ENCODE peak calls at places on chromosomes 7 and 10, in eight cellular contexts. F is sigmoid colon, T is suprapubic skin, Z is SK-N-SH, N is transverse colon, G is Panc1, R is HCT116, O is GM23338. B is an unnamed sample. For H3K27me3 and H3K36me3, the result is how much of the 10 kb centered on the place peaks cover.

GRCh38 chr7:133290041-133290440 is 37.2 kb downstream of the EXOC4 start:
- DNase-seq in F (no peak), T (no peak), Z (no peak), N (no peak), G (no peak), R (no peak), O (no peak), B (no peak)

GRCh38 chr7:115221484-115221883 is 299.6 kb downstream of the MDFIC start:
- DNase-seq in F (no peak), T (no peak), Z (no peak), N (no peak), G (no peak), R (no peak), O (no peak), B (no peak)

GRCh38 chr7:90483236-90483635 is 13.8 kb downstream of the PTTG1IP2 start:
- DNase-seq in F (no peak), T (no peak), Z (no peak), N (no peak), G (no peak), R (no peak), O (no peak), B (no peak)

GRCh38 chr10:35626971-35627507 is 15.1 kb downstream of the FZD8 start:
- DNase-seq in F (no peak), T (no peak), Z (no peak), N (no peak), G (no peak), R (no peak), O (no peak), B (no peak)

GRCh38 chr10:24762161-24762924 is 38.7 kb upstream of the ARHGAP21 start:
- DNase-seq in F (no peak), T (no peak), Z (no peak), N (no peak), G (no peak), R (no peak), O (peak), B (no peak)

GRCh38 chr10:27723436-27723835 is 22.2 kb downstream of the MKX start:
- DNase-seq in F (no peak), T (no peak), Z (no peak), N (no peak), G (no peak), R (no peak), O (peak), B (no peak)

GRCh38 chr10:86952106-86952505 is 5.3 kb downstream of the MMRN2 start:
- DNase-seq in F (peak), T (no peak), Z (no peak), N (no peak), G (no peak), R (no peak), O (no peak), B (peak)

GRCh38 chr10:98045785-98046389 is 15.5 kb upstream of the CRTAC1 start:
- DNase-seq in F (peak), T (no peak), Z (peak), N (peak), G (peak), R (peak), O (peak), B (peak)

GRCh38 chr10:28734940-28735759 is 57.8 kb downstream of the BAMBI start:
- DNase-seq in F (no peak), T (no peak), Z (peak), N (no peak), G (no peak), R (peak), O (no peak), B (no peak)

DNA sequence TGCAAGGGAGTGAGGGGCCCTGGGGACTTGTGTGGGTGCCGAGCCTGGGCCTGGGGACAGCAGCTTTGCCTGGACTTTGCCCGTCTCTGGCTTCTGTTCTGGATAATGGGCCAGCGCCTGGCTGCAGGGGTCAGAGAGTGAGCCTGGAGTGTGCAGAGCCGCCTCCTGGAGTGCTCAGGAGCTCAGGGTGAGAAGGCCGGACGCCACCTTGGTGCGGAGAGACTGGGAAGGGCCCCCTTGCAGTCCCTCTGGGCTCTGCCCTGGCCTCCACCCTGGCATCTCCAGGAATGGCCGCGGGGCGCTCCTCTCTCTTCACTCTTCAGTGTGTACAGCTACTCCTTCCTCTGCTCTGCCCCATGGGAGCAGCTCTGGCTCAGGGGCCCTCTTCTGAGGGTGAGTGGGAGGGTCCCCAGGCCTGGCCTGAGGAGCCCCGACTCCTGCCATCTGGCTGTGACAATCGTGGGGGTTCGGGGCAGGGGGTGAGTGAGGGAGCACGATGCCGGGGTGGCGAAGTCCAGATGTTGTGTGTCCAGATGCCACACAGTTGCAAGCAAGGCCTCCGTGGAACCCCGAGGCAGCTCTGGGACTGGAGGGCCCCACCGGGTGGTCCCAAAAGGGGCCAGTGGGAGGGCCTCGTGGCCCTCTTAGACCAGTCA is 187.1 kb downstream of the DNAJB6 start:
- DNase-seq in F (peak), T (peak), Z (no peak), N (no peak), G (no peak), R (no peak), O (no peak), B (peak)
- H3K27me3 ChIP-seq in F (under half), T (under half), Z (under half), N (under half), G (under half), R (under half), O (under half), B (under half)

DNA sequence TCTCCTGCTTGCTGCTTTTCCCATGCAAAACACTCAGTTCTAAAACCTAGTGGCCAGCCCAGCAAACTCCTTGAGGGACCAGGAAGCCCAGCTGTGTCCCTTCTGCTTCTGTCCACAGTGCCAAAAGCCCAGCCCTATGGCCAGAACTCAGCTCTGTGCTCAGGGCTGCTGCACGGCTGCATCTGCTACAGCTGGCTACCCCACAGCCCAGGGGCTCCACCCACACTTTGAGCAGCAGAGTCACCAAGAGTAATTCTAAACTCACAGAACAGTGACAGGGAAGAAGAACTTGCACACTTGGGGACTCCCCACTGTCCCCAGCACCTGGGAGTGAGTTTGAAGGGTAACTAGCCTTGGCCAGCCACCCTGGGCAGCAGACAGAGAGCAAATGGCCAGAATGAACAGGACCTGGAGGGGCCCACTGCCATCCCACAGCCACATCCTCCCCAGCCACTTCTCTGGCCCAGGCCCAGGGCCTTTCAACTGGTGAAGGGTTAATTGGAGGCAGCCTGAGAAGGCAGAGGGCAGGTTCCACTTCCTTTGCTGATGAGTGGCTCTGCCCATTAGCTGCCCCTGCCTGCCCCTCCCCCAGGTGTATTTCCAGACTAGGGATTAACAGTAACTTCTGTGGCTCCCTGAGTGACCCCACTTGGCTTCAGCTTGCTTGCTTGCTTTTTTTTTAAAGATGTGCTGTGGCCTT is 28.1 kb upstream of the TRIM8 start:
- DNase-seq in F (peak), T (no peak), Z (no peak), N (peak), G (no peak), R (no peak), O (no peak), B (no peak)
- TF ChIP-seq POLR2AphosphoS5 in F (peak), T (no peak), Z (no peak), N (no peak), G (no peak), R (no peak), O (no peak), B (no peak)

DNA sequence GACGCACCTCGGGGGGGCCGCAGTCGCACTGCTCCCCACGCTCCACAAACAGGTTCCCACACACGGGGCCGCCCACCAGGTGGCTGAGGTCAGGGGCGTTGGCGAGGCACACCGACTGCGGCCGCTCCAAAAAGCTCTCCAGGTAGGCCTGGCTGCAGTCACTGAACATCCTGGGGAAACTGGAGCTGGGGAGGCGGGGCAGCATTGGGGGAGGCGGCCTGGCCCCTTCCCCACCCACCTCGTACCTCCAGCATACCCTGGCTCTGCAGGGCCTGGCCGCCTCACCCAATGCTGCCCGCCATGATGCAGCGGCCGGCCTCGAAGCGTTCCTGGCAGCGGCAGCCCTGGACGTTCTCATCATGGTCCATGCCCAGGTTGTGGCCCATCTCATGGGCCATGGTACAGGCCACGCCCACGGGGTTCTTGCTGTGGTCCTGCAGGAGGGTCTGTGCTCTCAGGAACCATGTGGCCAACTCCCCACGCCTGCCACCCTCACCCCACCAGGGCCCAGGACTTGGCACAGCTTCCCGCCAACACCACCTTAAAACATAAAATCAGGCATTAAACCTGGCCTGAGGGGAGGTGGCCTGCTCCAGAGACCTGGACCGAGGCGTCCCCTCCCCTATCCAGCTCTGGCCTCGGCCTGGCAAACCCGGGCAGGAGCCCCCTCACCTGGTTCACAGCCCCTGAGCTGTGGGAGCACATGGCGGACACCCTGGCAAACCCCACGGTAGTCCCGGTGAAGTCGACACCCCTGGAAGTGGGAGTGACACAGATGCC is 5.0 kb downstream of the ADAM8 start:
- DNase-seq in F (no peak), T (no peak), Z (no peak), N (no peak), G (no peak), R (no peak), O (no peak), B (peak)
- H3K36me3 ChIP-seq in F (under half), T (under half), Z (under half), N (under half), G (under half), R (under half), O (under half), B (half or more)

GRCh38 chr7:140196361-140197217 is 19.8 kb upstream of the KDM7A start:
- DNase-seq in F (peak), T (peak), Z (no peak), N (no peak), G (no peak), R (no peak), O (no peak), B (no peak)

GRCh38 chr7:140200102-140200989 is 23.6 kb upstream of the KDM7A start:
- DNase-seq in F (peak), T (peak), Z (no peak), N (peak), G (peak), R (no peak), O (no peak), B (no peak)

GRCh38 chr7:140195859-140196258 is 19.1 kb upstream of the KDM7A start:
- DNase-seq in F (no peak), T (no peak), Z (no peak), N (no peak), G (no peak), R (no peak), O (no peak), B (no peak)

GRCh38 chr7:140197938-140198337 is 21.2 kb upstream of the KDM7A start:
- DNase-seq in F (no peak), T (no peak), Z (no peak), N (no peak), G (no peak), R (no peak), O (no peak), B (no peak)

GRCh38 chr7:140197218-140197890 is 20.6 kb upstream of the KDM7A start:
- DNase-seq in F (no peak), T (no peak), Z (no peak), N (no peak), G (no peak), R (no peak), O (peak), B (no peak)
- H3K27me3 ChIP-seq in F (under half), T (under half), Z (under half), N (under half), G (under half), R (under half), O (under half), B (under half)

GRCh38 chr10:31204090-31204489 is 114.9 kb upstream of the ZEB1 start:
- DNase-seq in F (no peak), T (no peak), Z (no peak), N (no peak), G (no peak), R (no peak), O (no peak), B (no peak)
- TF ChIP-seq POLR2AphosphoS5 in F (no peak), T (no peak), Z (no peak), N (no peak), G (no peak), R (no peak), O (no peak), B (no peak)

GRCh38 chr10:96570983-96571964 is 15.5 kb downstream of the TM9SF3 start:
- DNase-seq in F (no peak), T (no peak), Z (no peak), N (no peak), G (no peak), R (no peak), O (peak), B (no peak)
- H3K36me3 ChIP-seq in F (under half), T (under half), Z (under half), N (under half), G (under half), R (under half), O (under half), B (under half)

DNA sequence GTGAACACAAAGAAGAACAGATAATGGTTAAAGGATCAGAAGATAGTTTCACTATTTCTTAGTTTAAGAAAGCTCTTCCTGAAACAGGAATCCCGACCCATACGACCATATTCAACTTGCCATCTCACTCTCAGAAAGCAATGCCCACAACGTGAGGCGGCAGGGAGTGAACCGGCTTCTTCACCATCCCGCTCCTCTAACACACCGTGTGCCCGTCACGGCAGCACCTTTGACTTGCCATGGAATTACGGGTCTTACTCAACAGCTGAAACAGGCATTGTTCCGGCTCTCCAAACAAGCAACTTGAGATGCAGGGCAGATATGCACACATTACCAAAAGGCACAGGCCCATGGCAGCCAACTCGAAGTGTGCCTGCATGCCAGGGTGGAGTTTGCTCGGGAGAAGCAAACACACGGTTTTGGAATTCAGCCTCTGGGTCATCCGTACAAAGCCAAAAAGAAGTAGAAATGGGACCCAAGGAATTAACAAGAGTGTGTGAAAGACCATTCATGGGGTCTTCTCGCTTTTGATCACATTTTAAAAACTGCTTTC is 293.6 kb downstream of the DNAJB6 start:
- DNase-seq in F (no peak), T (no peak), Z (no peak), N (no peak), G (no peak), R (no peak), O (no peak), B (no peak)
- H3K27me3 ChIP-seq in F (under half), T (under half), Z (under half), N (under half), G (under half), R (under half), O (under half), B (under half)

DNA sequence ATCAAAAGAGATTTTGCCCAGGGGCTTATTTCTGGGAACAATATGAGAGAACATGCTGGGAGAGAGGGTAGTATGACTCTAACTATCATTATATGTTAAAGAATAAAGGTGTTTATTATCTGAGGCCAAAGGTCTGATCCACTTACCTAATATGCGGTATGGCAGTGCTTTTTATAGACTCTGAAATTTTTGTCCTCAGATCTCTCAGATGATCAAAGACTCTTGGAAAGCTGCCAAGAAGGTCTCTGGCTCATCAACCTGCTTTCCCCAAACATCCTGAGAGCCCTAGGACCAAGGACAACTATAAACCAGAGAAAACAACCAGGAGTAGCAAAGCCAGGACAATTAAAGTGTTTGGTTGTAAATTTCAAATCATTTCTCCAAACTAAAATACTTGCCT is 255.7 kb upstream of the LRRN3 start:
- DNase-seq in F (no peak), T (no peak), Z (peak), N (peak), G (no peak), R (no peak), O (no peak), B (no peak)
- TF ChIP-seq POLR2AphosphoS5 in F (no peak), T (no peak), Z (no peak), N (peak), G (no peak), R (no peak), O (no peak), B (no peak)

GRCh38 chr7:30618961-30619360 is 24.3 kb downstream of the GARS1 start:
- DNase-seq in F (no peak), T (no peak), Z (peak), N (no peak), G (no peak), R (no peak), O (no peak), B (no peak)

GRCh38 chr7:30616318-30616717 is 21.6 kb downstream of the GARS1 start:
- DNase-seq in F (no peak), T (no peak), Z (no peak), N (no peak), G (no peak), R (no peak), O (no peak), B (no peak)

GRCh38 chr7:30613366-30614325 is 19.0 kb downstream of the GARS1 start:
- DNase-seq in F (no peak), T (no peak), Z (no peak), N (no peak), G (no peak), R (no peak), O (no peak), B (no peak)

GRCh38 chr7:30618080-30618676 is 23.5 kb downstream of the GARS1 start:
- DNase-seq in F (no peak), T (no peak), Z (no peak), N (no peak), G (no peak), R (no peak), O (no peak), B (no peak)

DNA sequence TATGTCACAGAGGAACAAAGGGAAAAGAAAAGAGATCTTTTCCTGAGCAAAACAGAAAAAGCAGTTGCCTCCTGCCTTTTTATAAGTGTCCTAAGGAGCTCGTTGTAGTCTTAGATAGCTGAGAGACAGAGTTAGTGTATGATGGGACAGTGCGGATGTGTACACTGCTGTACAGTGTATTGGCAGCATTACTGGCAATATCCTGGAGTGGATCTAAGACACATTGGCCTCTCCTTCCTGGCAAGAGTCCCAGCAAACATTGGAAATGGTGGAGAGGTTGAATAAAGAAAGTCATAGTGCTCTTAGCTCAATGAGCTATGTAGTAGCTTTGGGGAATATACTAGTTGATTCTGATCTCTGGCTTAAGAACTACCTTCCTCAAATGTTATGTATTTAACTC is 22.7 kb downstream of the GARS1 start:
- DNase-seq in F (no peak), T (no peak), Z (no peak), N (no peak), G (no peak), R (no peak), O (no peak), B (no peak)
- H3K36me3 ChIP-seq in F (under half), T (half or more), Z (half or more), N (under half), G (half or more), R (half or more), O (half or more), B (half or more)

GRCh38 chr7:139523199-139523941 is at the start of gene CLEC2L:
- DNase-seq in F (no peak), T (no peak), Z (peak), N (no peak), G (no peak), R (no peak), O (peak), B (no peak)
- H3K27me3 ChIP-seq in F (under half), T (half or more), Z (under half), N (under half), G (under half), R (under half), O (under half), B (half or more)